ENCODE peak calls at places on chromosomes 11 and 22, in ten cellular contexts. H is pancreas, M is HCT116, S is GM23338, U is stomach, P is IMR-90, C is left ventricle myocardium inferior, N is uterus, K is epithelial cell of esophagus, I is testis. Z is an unnamed sample.

GRCh38 chr11:86230921-86231320 is 13.6 kb upstream of the EED start:
- DNase-seq in H (no peak), M (no peak), S (no peak), U (no peak), P (no peak), C (no peak), N (no peak), K (peak; percentile 56), I (no peak), Z (no peak)

GRCh38 chr11:46860218-46860617 is 14.1 kb upstream of the CKAP5 start:
- DNase-seq in H (no peak), M (no peak), S (no peak), U (no peak), P (no peak), C (no peak), N (no peak), K (no peak), I (no peak), Z (no peak)

GRCh38 chr22:47847281-47847890 is 1084.9 kb downstream of the TBC1D22A start:
- DNase-seq in H (no peak), M (no peak), S (no peak), U (no peak), P (no peak), C (no peak), N (no peak), K (no peak), I (peak; percentile 23), Z (no peak)

GRCh38 chr11:71988050-71988449 is 10.7 kb upstream of the IL18BP start:
- DNase-seq in H (no peak), M (no peak), S (no peak), U (no peak), P (peak; percentile 87), C (no peak), N (peak; percentile 78), K (no peak), I (no peak), Z (peak; percentile 44)

GRCh38 chr11:122180435-122180834 is 64.4 kb upstream of the BLID start:
- DNase-seq in H (no peak), M (peak; percentile 92), S (no peak), U (no peak), P (peak; percentile 98), C (no peak), N (peak; percentile 61), K (peak; percentile 78), I (no peak), Z (peak; percentile 95)

GRCh38 chr22:38750104-38750503 is 5.7 kb downstream of the SUN2 start:
- DNase-seq in H (no peak), M (no peak), S (no peak), U (no peak), P (no peak), C (no peak), N (no peak), K (no peak), I (no peak), Z (no peak)

GRCh38 chr11:17730608-17731462 is 3.7 kb upstream of the KCNC1 start:
- DNase-seq in H (peak; percentile 95), M (peak; percentile 75), S (peak; percentile 90), U (peak; percentile 93), P (peak; percentile 66), C (peak; percentile 83), N (peak; percentile 48), K (peak; percentile 79), I (peak; percentile 86), Z (peak; percentile 7)

GRCh38 chr11:57751676-57752253 is at the start of gene BTBD18:
- DNase-seq in H (no peak), M (no peak), S (peak; percentile 89), U (peak; percentile 56), P (peak; percentile 58), C (no peak), N (no peak), K (peak; percentile 69), I (peak; percentile 65), Z (no peak)

GRCh38 chr22:45207981-45208664 is 32.6 kb downstream of the KIAA0930 start:
- DNase-seq in H (no peak), M (no peak), S (no peak), U (no peak), P (peak; percentile 95), C (no peak), N (no peak), K (peak; percentile 94), I (no peak), Z (peak; percentile 78)

GRCh38 chr11:61332266-61332822 is 561 bp downstream of the DDB1 start:
- DNase-seq in H (no peak), M (no peak), S (peak; percentile 61), U (no peak), P (peak; percentile 36), C (no peak), N (no peak), K (peak; percentile 35), I (peak; percentile 29), Z (no peak)

GRCh38 chr22:39363751-39364484 is 14.1 kb downstream of the SYNGR1 start:
- DNase-seq in H (no peak), M (no peak), S (no peak), U (no peak), P (no peak), C (no peak), N (no peak), K (no peak), I (peak; percentile 38), Z (no peak)

GRCh38 chr22:45878901-45879551 is 97.9 kb downstream of the WNT7B start:
- DNase-seq in H (no peak), M (no peak), S (no peak), U (no peak), P (no peak), C (no peak), N (no peak), K (no peak), I (no peak), Z (no peak)

GRCh38 chr11:68328374-68329091 is 16.1 kb downstream of the LRP5 start:
- DNase-seq in H (no peak), M (no peak), S (peak; percentile 75), U (peak; percentile 51), P (no peak), C (peak; percentile 62), N (peak; percentile 63), K (no peak), I (peak; percentile 77), Z (no peak)

GRCh38 chr22:43274595-43275240 is 68.5 kb downstream of the SCUBE1 start:
- DNase-seq in H (no peak), M (no peak), S (no peak), U (no peak), P (no peak), C (no peak), N (no peak), K (peak; percentile 14), I (no peak), Z (no peak)

GRCh38 chr11:13718394-13718793 is 49.9 kb downstream of the FAR1 start:
- DNase-seq in H (no peak), M (no peak), S (no peak), U (no peak), P (no peak), C (no peak), N (no peak), K (no peak), I (no peak), Z (no peak)
- H3K4me3 ChIP-seq in H (no peak overlapping the region), M (no peak overlapping the region), S (no peak overlapping the region), U (no peak overlapping the region), P (no peak overlapping the region), C (no peak overlapping the region), N (no peak overlapping the region), K (no peak overlapping the region), I (no peak overlapping the region), Z (no peak overlapping the region)

GRCh38 chr11:125941241-125941605 is 4.6 kb upstream of the VSIG10L2 start:
- DNase-seq in H (no peak), M (no peak), S (no peak), U (peak; percentile 15), P (no peak), C (no peak), N (no peak), K (no peak), I (no peak), Z (no peak)

GRCh38 chr11:125942771-125943428 is 2.9 kb upstream of the VSIG10L2 start:
- DNase-seq in H (no peak), M (no peak), S (no peak), U (peak; percentile 16), P (no peak), C (no peak), N (peak; percentile 10), K (no peak), I (no peak), Z (no peak)

GRCh38 chr11:125943661-125944349 is 2.0 kb upstream of the VSIG10L2 start:
- DNase-seq in H (no peak), M (no peak), S (no peak), U (peak; percentile 15), P (no peak), C (no peak), N (peak; percentile 8), K (no peak), I (no peak), Z (no peak)

GRCh38 chr11:125941606-125942275 is 4.1 kb upstream of the VSIG10L2 start:
- DNase-seq in H (peak; percentile 83), M (peak; percentile 22), S (peak; percentile 95), U (peak; percentile 70), P (peak; percentile 19), C (peak; percentile 61), N (no peak), K (peak; percentile 57), I (peak; percentile 63), Z (no peak)

GRCh38 chr11:125942276-125942611 is 3.6 kb upstream of the VSIG10L2 start:
- DNase-seq in H (no peak), M (no peak), S (no peak), U (no peak), P (no peak), C (no peak), N (no peak), K (no peak), I (no peak), Z (no peak)
- TF ChIP-seq CTCF in H (no peak), M (peak; percentile 22), S (peak; percentile 5), U (no peak), P (no peak), C (peak; percentile 8), N (no peak), K (no peak), I (no peak), Z (no peak)

DNA sequence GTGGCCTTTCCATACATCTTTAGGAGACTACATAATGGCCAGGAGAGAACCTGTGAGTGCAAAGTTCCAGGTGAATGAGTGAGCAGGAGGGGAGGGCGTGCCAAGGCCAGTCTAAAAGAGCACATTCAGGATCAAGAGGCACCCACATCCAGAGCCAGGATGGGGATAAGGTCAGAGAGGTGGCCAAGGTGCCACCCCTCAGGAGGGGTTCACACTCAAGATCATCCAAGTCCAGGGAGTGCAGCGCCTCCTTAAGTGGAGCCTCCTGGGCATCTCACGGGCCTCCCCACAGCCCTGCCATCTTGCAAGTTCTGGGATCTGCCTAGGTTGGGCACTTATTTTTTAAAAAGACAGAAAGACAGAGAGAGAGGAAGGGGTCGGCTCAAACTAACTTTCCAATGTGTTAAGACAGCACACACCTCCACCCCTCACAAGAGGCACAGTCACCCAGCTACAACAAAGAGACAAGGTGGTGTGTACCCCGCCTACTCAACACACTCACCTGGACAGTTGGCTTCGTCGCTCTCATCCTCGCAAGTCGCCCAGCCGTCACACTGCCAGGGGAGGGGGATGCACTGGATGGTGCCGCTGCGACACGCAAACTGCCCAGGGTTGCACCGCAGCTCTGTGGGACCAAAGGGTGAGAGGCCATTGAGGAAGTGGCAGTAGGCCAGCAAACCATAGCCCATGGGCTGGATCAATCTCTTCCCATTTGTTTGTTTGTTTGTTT is 33.2 kb downstream of the DGCR2 start:
- DNase-seq in H (no peak), M (no peak), S (no peak), U (no peak), P (no peak), C (no peak), N (no peak), K (no peak), I (no peak), Z (no peak)
- H3K4me3 ChIP-seq in H (no peak overlapping the region), M (no peak overlapping the region), S (no peak overlapping the region), U (no peak overlapping the region), P (no peak overlapping the region), C (no peak overlapping the region), N (no peak overlapping the region), K (no peak overlapping the region), I (no peak overlapping the region), Z (no peak overlapping the region)

GRCh38 chr22:24106385-24107381 is 74.6 kb upstream of the SUSD2 start:
- DNase-seq in H (no peak), M (no peak), S (peak; percentile 45), U (no peak), P (no peak), C (peak; percentile 25), N (peak; percentile 41), K (no peak), I (no peak), Z (no peak)
- TF ChIP-seq CTCF in H (no peak), M (no peak), S (no peak), U (peak; percentile 6), P (peak; percentile 33), C (peak; percentile 44), N (peak; percentile 27), K (no peak), I (no peak), Z (peak; percentile 13)

Z was measured in AG04449.